ENCODE peak calls at places on chromosomes 13 and 19, in five cellular contexts. One of them, this sample, is unnamed.

GRCh38 chr13:33433316-33433715 is 147.8 kb upstream of the STARD13 start:
- DNase-seq in ovary: no peak
- DNase-seq in astrocyte of the spinal cord: no peak
- DNase-seq in tibial nerve: no peak
- DNase-seq in heart right ventricle: no peak
- DNase-seq in this sample: no peak

GRCh38 chr19:46616631-46617322 is 8.1 kb downstream of the PTGIR start:
- DNase-seq in ovary: no peak
- DNase-seq in astrocyte of the spinal cord: peak
- DNase-seq in tibial nerve: no peak
- DNase-seq in heart right ventricle: no peak
- DNase-seq in this sample: peak

GRCh38 chr19:57934820-57935665 is at the start of gene ZNF418:
- DNase-seq in ovary: peak
- DNase-seq in astrocyte of the spinal cord: peak
- DNase-seq in tibial nerve: no peak
- DNase-seq in heart right ventricle: peak
- DNase-seq in this sample: peak

GRCh38 chr13:97234742-97235141 is 12.6 kb downstream of the MBNL2 start:
- DNase-seq in ovary: no peak
- DNase-seq in astrocyte of the spinal cord: no peak
- DNase-seq in tibial nerve: no peak
- DNase-seq in heart right ventricle: no peak
- DNase-seq in this sample: no peak

GRCh38 chr13:84430015-84430414 is 547.7 kb upstream of the SLITRK1 start:
- DNase-seq in ovary: no peak
- DNase-seq in astrocyte of the spinal cord: peak
- DNase-seq in tibial nerve: no peak
- DNase-seq in heart right ventricle: no peak
- DNase-seq in this sample: no peak

GRCh38 chr19:2602391-2603181 is 99.9 kb downstream of the GNG7 start:
- DNase-seq in ovary: peak
- DNase-seq in astrocyte of the spinal cord: peak
- DNase-seq in tibial nerve: peak
- DNase-seq in heart right ventricle: peak
- DNase-seq in this sample: peak

GRCh38 chr13:91894311-91894710 is 495.9 kb downstream of the GPC5 start:
- DNase-seq in ovary: no peak
- DNase-seq in astrocyte of the spinal cord: peak
- DNase-seq in tibial nerve: no peak
- DNase-seq in heart right ventricle: no peak
- DNase-seq in this sample: no peak

GRCh38 chr13:31012285-31013024 is 80.0 kb downstream of the TEX26 start:
- DNase-seq in ovary: no peak
- DNase-seq in astrocyte of the spinal cord: peak
- DNase-seq in tibial nerve: no peak
- DNase-seq in heart right ventricle: no peak
- DNase-seq in this sample: peak

GRCh38 chr13:101181076-101181685 is 235.1 kb downstream of the NALCN start:
- DNase-seq in ovary: no peak
- DNase-seq in astrocyte of the spinal cord: peak
- DNase-seq in tibial nerve: no peak
- DNase-seq in heart right ventricle: no peak
- DNase-seq in this sample: no peak

GRCh38 chr19:22595918-22596341 is 38.2 kb upstream of the ZNF492 start:
- DNase-seq in ovary: peak
- DNase-seq in astrocyte of the spinal cord: no peak
- DNase-seq in tibial nerve: peak
- DNase-seq in heart right ventricle: peak
- DNase-seq in this sample: no peak

GRCh38 chr13:99467764-99468163 is 33.5 kb upstream of the TM9SF2 start:
- DNase-seq in ovary: no peak
- DNase-seq in astrocyte of the spinal cord: peak
- DNase-seq in tibial nerve: no peak
- DNase-seq in heart right ventricle: no peak
- DNase-seq in this sample: peak

GRCh38 chr19:10797541-10798256 is 38.3 kb downstream of the TMED1 start:
- DNase-seq in ovary: no peak
- DNase-seq in astrocyte of the spinal cord: no peak
- DNase-seq in tibial nerve: no peak
- DNase-seq in heart right ventricle: no peak
- DNase-seq in this sample: no peak

GRCh38 chr13:72643339-72643989 is 84.0 kb downstream of the MZT1 start:
- DNase-seq in ovary: no peak
- DNase-seq in astrocyte of the spinal cord: peak
- DNase-seq in tibial nerve: peak
- DNase-seq in heart right ventricle: peak
- DNase-seq in this sample: peak

GRCh38 chr13:53198699-53199098 is 170.1 kb downstream of the OLFM4 start:
- DNase-seq in ovary: no peak
- DNase-seq in astrocyte of the spinal cord: no peak
- DNase-seq in tibial nerve: no peak
- DNase-seq in heart right ventricle: no peak
- DNase-seq in this sample: no peak

GRCh38 chr19:8261881-8262280 is 46.3 kb downstream of the CD320 start:
- DNase-seq in ovary: no peak
- DNase-seq in astrocyte of the spinal cord: no peak
- DNase-seq in tibial nerve: no peak
- DNase-seq in heart right ventricle: no peak
- DNase-seq in this sample: no peak

GRCh38 chr19:46660601-46661019 is 372 bp downstream of the DACT3 start:
- DNase-seq in ovary: peak
- DNase-seq in astrocyte of the spinal cord: no peak
- DNase-seq in tibial nerve: no peak
- DNase-seq in heart right ventricle: peak
- DNase-seq in this sample: no peak

GRCh38 chr19:13036366-13036976 is 41.2 kb downstream of the NFIX start:
- DNase-seq in ovary: no peak
- DNase-seq in astrocyte of the spinal cord: peak
- DNase-seq in tibial nerve: no peak
- DNase-seq in heart right ventricle: no peak
- DNase-seq in this sample: peak

GRCh38 chr19:51320258-51320657 is 8.8 kb downstream of the IGLON5 start:
- DNase-seq in ovary: no peak
- DNase-seq in astrocyte of the spinal cord: no peak
- DNase-seq in tibial nerve: no peak
- DNase-seq in heart right ventricle: no peak
- DNase-seq in this sample: no peak

GRCh38 chr19:38849746-38850230 is at the start of gene HNRNPL:
- DNase-seq in ovary: peak
- DNase-seq in astrocyte of the spinal cord: no peak
- DNase-seq in tibial nerve: no peak
- DNase-seq in heart right ventricle: no peak
- DNase-seq in this sample: no peak
- TF ChIP-seq CTCF in ovary: peak
- TF ChIP-seq CTCF in astrocyte of the spinal cord: peak
- TF ChIP-seq CTCF in tibial nerve: peak
- TF ChIP-seq CTCF in heart right ventricle: peak
- TF ChIP-seq CTCF in this sample: peak

GRCh38 chr13:111184685-111185401 is 69.7 kb downstream of the ARHGEF7 start:
- DNase-seq in ovary: no peak
- DNase-seq in astrocyte of the spinal cord: no peak
- DNase-seq in tibial nerve: no peak
- DNase-seq in heart right ventricle: peak
- DNase-seq in this sample: no peak

GRCh38 chr13:111183959-111184684 is 69.0 kb downstream of the ARHGEF7 start:
- DNase-seq in ovary: no peak
- DNase-seq in astrocyte of the spinal cord: no peak
- DNase-seq in tibial nerve: no peak
- DNase-seq in heart right ventricle: no peak
- DNase-seq in this sample: peak

GRCh38 chr13:111187879-111188643 is 73.0 kb downstream of the ARHGEF7 start:
- DNase-seq in ovary: no peak
- DNase-seq in astrocyte of the spinal cord: peak
- DNase-seq in tibial nerve: no peak
- DNase-seq in heart right ventricle: no peak
- DNase-seq in this sample: peak

GRCh38 chr13:111183087-111183645 is 68.1 kb downstream of the ARHGEF7 start:
- DNase-seq in ovary: no peak
- DNase-seq in astrocyte of the spinal cord: no peak
- DNase-seq in tibial nerve: no peak
- DNase-seq in heart right ventricle: no peak
- DNase-seq in this sample: no peak

GRCh38 chr13:111186305-111186930 is 71.3 kb downstream of the ARHGEF7 start:
- DNase-seq in ovary: no peak
- DNase-seq in astrocyte of the spinal cord: no peak
- DNase-seq in tibial nerve: no peak
- DNase-seq in heart right ventricle: no peak
- DNase-seq in this sample: no peak
- TF ChIP-seq CTCF in ovary: no peak
- TF ChIP-seq CTCF in astrocyte of the spinal cord: no peak
- TF ChIP-seq CTCF in tibial nerve: no peak
- TF ChIP-seq CTCF in heart right ventricle: no peak
- TF ChIP-seq CTCF in this sample: no peak

GRCh38 chr13:113220877-113221276 is 11.5 kb downstream of the CUL4A start:
- DNase-seq in ovary: no peak
- DNase-seq in astrocyte of the spinal cord: no peak
- DNase-seq in tibial nerve: no peak
- DNase-seq in heart right ventricle: peak
- DNase-seq in this sample: peak
- TF ChIP-seq CTCF in ovary: no peak
- TF ChIP-seq CTCF in astrocyte of the spinal cord: peak
- TF ChIP-seq CTCF in tibial nerve: no peak
- TF ChIP-seq CTCF in heart right ventricle: peak
- TF ChIP-seq CTCF in this sample: peak

GRCh38 chr13:64849174-64849573 is 2381.0 kb downstream of the PCDH9 start:
- DNase-seq in ovary: no peak
- DNase-seq in astrocyte of the spinal cord: no peak
- DNase-seq in tibial nerve: no peak
- DNase-seq in heart right ventricle: no peak
- DNase-seq in this sample: no peak

GRCh38 chr13:64850017-64850416 is 2380.1 kb downstream of the PCDH9 start:
- DNase-seq in ovary: no peak
- DNase-seq in astrocyte of the spinal cord: no peak
- DNase-seq in tibial nerve: no peak
- DNase-seq in heart right ventricle: no peak
- DNase-seq in this sample: no peak

GRCh38 chr13:64847767-64848166 is 2382.4 kb downstream of the PCDH9 start:
- DNase-seq in ovary: no peak
- DNase-seq in astrocyte of the spinal cord: no peak
- DNase-seq in tibial nerve: no peak
- DNase-seq in heart right ventricle: no peak
- DNase-seq in this sample: no peak
- TF ChIP-seq CTCF in ovary: no peak
- TF ChIP-seq CTCF in astrocyte of the spinal cord: no peak
- TF ChIP-seq CTCF in tibial nerve: no peak
- TF ChIP-seq CTCF in heart right ventricle: no peak
- TF ChIP-seq CTCF in this sample: no peak

GRCh38 chr19:11964496-11964857 is 363 bp upstream of the ZNF763 start:
- DNase-seq in ovary: peak
- DNase-seq in astrocyte of the spinal cord: no peak
- DNase-seq in tibial nerve: no peak
- DNase-seq in heart right ventricle: no peak
- DNase-seq in this sample: no peak
- TF ChIP-seq CTCF in ovary: peak
- TF ChIP-seq CTCF in astrocyte of the spinal cord: no peak
- TF ChIP-seq CTCF in tibial nerve: peak
- TF ChIP-seq CTCF in heart right ventricle: no peak
- TF ChIP-seq CTCF in this sample: peak

DNA sequence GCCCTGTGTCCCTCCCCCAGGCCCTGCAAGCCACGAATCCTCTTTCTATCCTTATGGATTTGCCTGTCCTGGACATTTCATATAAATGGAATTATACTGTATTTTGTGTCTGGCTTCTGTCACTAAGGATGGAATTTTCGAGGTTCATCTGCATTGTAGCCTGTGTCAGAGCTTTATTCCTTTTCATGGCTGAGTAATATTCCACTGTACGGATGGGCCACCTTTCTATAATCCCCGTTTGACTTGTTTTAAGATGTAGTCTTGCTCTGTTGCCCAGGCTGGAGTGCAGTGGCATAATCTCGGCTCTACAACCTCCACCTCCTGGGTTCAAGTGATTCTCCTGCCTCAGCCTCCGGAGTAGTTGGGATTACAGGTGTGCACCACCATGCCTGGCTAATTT is 3.9 kb upstream of the KDM4B start:
- DNase-seq in ovary: no peak
- DNase-seq in astrocyte of the spinal cord: no peak
- DNase-seq in tibial nerve: no peak
- DNase-seq in heart right ventricle: no peak
- DNase-seq in this sample: no peak
- TF ChIP-seq CTCF in ovary: no peak
- TF ChIP-seq CTCF in astrocyte of the spinal cord: no peak
- TF ChIP-seq CTCF in tibial nerve: no peak
- TF ChIP-seq CTCF in heart right ventricle: no peak
- TF ChIP-seq CTCF in this sample: no peak

DNA sequence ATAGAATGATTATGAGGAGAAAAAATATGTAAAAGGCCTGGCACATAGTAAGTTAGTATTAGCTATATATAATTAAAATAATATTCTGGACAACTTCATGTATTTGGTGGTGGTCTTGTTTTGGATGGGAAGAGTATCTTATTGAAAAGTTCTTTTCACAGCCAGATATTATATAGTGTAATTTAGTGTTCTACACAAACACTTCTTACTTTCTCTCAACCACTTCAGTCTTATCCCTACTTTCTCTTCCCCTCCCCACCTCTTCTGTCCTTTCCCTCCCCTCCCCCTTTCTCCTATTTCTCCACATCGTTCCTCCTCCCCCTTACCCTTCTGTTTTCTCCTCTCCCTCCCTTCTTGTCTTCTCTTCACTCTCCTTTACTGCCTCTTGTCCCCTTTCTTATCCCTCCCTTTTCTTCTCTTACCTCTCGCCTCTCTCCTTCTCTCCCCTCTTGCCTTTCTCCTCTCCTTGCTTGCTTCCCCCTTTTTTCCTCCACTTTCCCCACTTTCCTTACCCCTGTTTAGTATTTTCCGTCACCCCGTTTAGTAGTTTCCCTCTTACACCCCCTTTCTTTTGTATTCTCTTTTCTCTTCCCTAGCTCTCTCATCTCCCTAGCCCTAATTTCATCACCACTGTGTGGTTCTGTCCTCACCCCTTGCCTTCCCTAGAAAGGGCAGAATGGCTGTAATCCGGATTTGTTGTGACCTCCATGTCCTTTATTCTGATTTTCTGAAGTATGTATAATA is 107.2 kb upstream of the MLNR start:
- DNase-seq in ovary: no peak
- DNase-seq in astrocyte of the spinal cord: no peak
- DNase-seq in tibial nerve: no peak
- DNase-seq in heart right ventricle: no peak
- DNase-seq in this sample: no peak
- TF ChIP-seq CTCF in ovary: no peak
- TF ChIP-seq CTCF in astrocyte of the spinal cord: no peak
- TF ChIP-seq CTCF in tibial nerve: no peak
- TF ChIP-seq CTCF in heart right ventricle: no peak
- TF ChIP-seq CTCF in this sample: no peak

GRCh38 chr19:35790981-35791813 is 15.8 kb downstream of the ARHGAP33 start:
- DNase-seq in ovary: no peak
- DNase-seq in astrocyte of the spinal cord: no peak
- DNase-seq in tibial nerve: no peak
- DNase-seq in heart right ventricle: no peak
- DNase-seq in this sample: no peak
- TF ChIP-seq CTCF in ovary: no peak
- TF ChIP-seq CTCF in astrocyte of the spinal cord: no peak
- TF ChIP-seq CTCF in tibial nerve: no peak
- TF ChIP-seq CTCF in heart right ventricle: no peak
- TF ChIP-seq CTCF in this sample: no peak

This sample was measured in fibroblast of villous mesenchyme.